ENCODE peak calls at places on chromosomes 7 and 10, in four cellular contexts. D is A549, I is HepG2, M is NB4. E is an unnamed sample.

GRCh38 chr7:112888781-112889180 is 98.6 kb upstream of the TMEM168 start:
- DNase-seq in D (no peak), I (no peak), M (no peak), E (no peak)

GRCh38 chr7:22561895-22562593 is 62.1 kb upstream of the STEAP1B start:
- DNase-seq in D (no peak), I (no peak), M (no peak), E (peak; percentile 20)

GRCh38 chr10:71068811-71069411 is 143.5 kb upstream of the UNC5B start:
- DNase-seq in D (peak; percentile 10), I (no peak), M (no peak), E (peak; percentile 56)

GRCh38 chr10:79180619-79181221 is 112.0 kb downstream of the ZMIZ1 start:
- DNase-seq in D (no peak), I (no peak), M (peak; percentile 70), E (no peak)

GRCh38 chr10:75469018-75469616 is 37.7 kb downstream of the LRMDA start:
- DNase-seq in D (peak; percentile 78), I (peak; percentile 6), M (peak; percentile 98), E (peak; percentile 56)

GRCh38 chr10:99612167-99612831 is 7.9 kb downstream of the SLC25A28 start:
- DNase-seq in D (peak; percentile 68), I (peak; percentile 63), M (peak; percentile 71), E (peak; percentile 71)

GRCh38 chr7:100825760-100826545 is 1.4 kb downstream of the EPHB4 start:
- DNase-seq in D (peak; percentile 56), I (peak; percentile 57), M (peak; percentile 86), E (peak; percentile 47)

GRCh38 chr10:119315128-119316001 is 108.0 kb downstream of the GRK5 start:
- DNase-seq in D (peak; percentile 85), I (peak; percentile 83), M (peak; percentile 87), E (peak; percentile 57)

GRCh38 chr7:151139791-151140190 is 27.7 kb downstream of the GBX1 start:
- DNase-seq in D (no peak), I (no peak), M (no peak), E (no peak)

GRCh38 chr7:157676456-157677255 is 339.9 kb downstream of the DNAJB6 start:
- DNase-seq in D (no peak), I (no peak), M (peak; percentile 62), E (no peak)

GRCh38 chr7:151686016-151686766 is 166.5 kb upstream of the RHEB start:
- DNase-seq in D (no peak), I (no peak), M (no peak), E (no peak)

GRCh38 chr7:149850007-149850594 is 11.9 kb downstream of the ZNF862 start:
- DNase-seq in D (no peak), I (no peak), M (no peak), E (no peak)

GRCh38 chr7:7321681-7322080 is 139.3 kb downstream of the C1GALT1 start:
- DNase-seq in D (peak; percentile 29), I (peak; percentile 54), M (no peak), E (no peak)
- TF ChIP-seq MYC in D (no peak), I (no peak), M (no peak), E (no peak)

GRCh38 chr7:156667110-156667436 is 26.5 kb downstream of the RNF32 start:
- DNase-seq in D (no peak), I (peak; percentile 81), M (no peak), E (no peak)
- TF ChIP-seq MYC in D (no peak), I (no peak), M (no peak), E (no peak)

DNA sequence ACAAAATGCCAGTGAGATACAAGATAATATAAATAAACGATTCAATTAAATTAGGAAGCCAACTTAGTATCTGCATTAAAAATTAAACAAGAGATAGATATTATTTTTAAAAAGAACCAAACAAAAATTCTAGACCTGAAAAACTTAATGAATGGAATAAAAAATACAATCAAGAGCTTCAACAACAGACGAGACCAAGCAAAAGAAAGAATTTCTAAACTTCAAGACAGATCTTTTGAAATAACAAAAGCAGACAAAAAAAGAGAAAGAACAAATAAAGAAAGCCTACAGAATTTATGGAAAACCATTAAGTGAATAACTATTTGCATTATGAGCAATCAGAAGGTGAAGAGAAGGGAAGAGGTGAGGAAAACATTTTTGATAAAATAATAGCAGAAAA is 555.2 kb downstream of the GRID1 start:
- DNase-seq in D (no peak), I (no peak), M (no peak), E (no peak)
- TF ChIP-seq MYC in D (no peak), I (no peak), M (no peak), E (no peak)

GRCh38 chr7:95687759-95688343 is 84.5 kb upstream of the DYNC1I1 start:
- DNase-seq in D (peak; percentile 71), I (peak; percentile 44), M (peak; percentile 41), E (peak; percentile 29)

GRCh38 chr7:95682913-95683312 is 86.6 kb upstream of the PDK4 start:
- DNase-seq in D (no peak), I (no peak), M (no peak), E (no peak)

GRCh38 chr7:95684505-95684904 is 87.8 kb upstream of the DYNC1I1 start:
- DNase-seq in D (no peak), I (no peak), M (no peak), E (no peak)

GRCh38 chr7:95686109-95686508 is 86.2 kb upstream of the DYNC1I1 start:
- DNase-seq in D (peak; percentile 81), I (peak; percentile 40), M (peak; percentile 54), E (peak; percentile 64)

DNA sequence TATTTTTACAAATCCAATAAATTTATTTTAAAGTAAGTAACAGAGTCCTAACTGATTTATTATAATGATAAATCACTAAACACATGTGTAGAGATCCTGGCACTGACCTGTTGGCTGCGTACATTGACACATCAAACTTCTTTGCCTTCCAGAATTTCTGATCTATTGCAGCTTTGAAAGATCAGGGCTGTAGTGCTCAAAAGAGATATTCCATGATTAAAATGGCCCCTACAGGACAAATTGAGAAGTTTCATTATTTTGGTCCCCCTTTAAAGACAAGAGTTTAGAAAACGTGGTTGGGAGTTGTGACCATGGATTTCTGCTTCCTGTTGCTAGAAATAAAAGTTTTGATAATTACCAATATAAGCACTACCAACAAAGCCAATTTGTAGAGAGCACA is 87.7 kb upstream of the PDK4 start:
- DNase-seq in D (peak; percentile 31), I (peak; percentile 21), M (peak; percentile 28), E (peak; percentile 48)
- TF ChIP-seq MYC in D (no peak), I (no peak), M (no peak), E (no peak)

DNA sequence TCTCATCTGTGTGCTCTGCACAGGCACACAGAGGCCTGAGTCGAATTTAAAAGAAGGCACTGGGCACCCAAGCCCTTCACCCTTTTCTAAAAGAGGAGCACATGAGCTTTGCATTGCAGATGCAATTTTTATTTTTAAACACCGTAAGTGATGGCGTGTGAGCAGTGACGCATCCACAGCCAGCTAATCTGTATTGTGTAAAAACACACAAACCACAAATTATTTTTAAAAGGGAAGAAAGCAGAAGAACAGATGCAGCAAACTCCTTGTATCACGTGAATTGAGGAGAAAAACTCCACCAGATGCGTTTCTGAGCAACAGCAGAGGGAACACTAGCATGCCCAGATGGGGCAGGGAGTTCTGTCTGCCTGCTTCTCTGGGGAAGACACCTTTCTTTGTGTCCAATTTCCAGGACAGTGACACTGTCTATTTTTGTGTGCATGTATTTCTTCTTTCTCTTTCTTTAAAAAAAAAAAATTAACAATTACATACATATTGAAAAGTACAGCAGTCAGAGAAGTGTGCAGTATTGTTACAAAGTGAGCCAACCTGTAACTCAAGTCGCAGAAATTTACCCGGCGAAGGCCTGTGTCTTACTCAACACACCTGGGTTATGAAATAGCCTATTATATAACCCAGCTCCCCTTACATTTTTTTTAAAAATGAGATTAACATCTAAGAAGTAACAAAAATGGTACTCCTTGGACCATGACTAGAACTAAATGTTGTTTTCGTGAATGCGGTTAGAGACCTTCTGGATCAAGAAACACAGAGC is 39.2 kb downstream of the EEPD1 start:
- DNase-seq in D (no peak), I (no peak), M (peak; percentile 96), E (no peak)
- TF ChIP-seq MYC in D (no peak), I (no peak), M (peak; percentile 58), E (no peak)

GRCh38 chr7:73303546-73303945 is 5.1 kb downstream of the NSUN5 start:
- DNase-seq in D (no peak), I (no peak), M (no peak), E (no peak)

GRCh38 chr7:73308074-73308664 is 457 bp downstream of the NSUN5 start:
- DNase-seq in D (no peak), I (no peak), M (no peak), E (peak; percentile 14)

GRCh38 chr7:73304071-73304470 is 4.6 kb downstream of the NSUN5 start:
- DNase-seq in D (no peak), I (no peak), M (no peak), E (no peak)

GRCh38 chr7:73308665-73309214 is at the start of gene NSUN5:
- DNase-seq in D (peak; percentile 89), I (peak; percentile 74), M (peak; percentile 97), E (peak; percentile 36)

GRCh38 chr7:73307436-73307835 is 1.2 kb downstream of the NSUN5 start:
- DNase-seq in D (no peak), I (no peak), M (no peak), E (no peak)
- TF ChIP-seq MYC in D (no peak), I (no peak), M (no peak), E (no peak)

E was measured in endothelial cell of umbilical vein.